ENCODE peak calls at places on chromosomes 11 and 22, in six cellular contexts. F, V, Y, J, R and O are unnamed samples.
A peak's percentile ranks its signal among the peaks of the same experiment; 100 is the strongest.

GRCh38 chr11:79046365-79046764 is 394.5 kb downstream of the TENM4 start:
- DNase-seq in F (no peak), V (no peak), Y (no peak), J (no peak), R (no peak), O (no peak)

GRCh38 chr22:38730411-38730871 is 24.7 kb downstream of the GTPBP1 start:
- DNase-seq in F (no peak), V (no peak), Y (no peak), J (no peak), R (no peak), O (no peak)

GRCh38 chr11:18733202-18733601 is 7.2 kb upstream of the IGSF22 start:
- DNase-seq in F (no peak), V (no peak), Y (no peak), J (no peak), R (no peak), O (no peak)

GRCh38 chr11:405976-406795 is 8.6 kb downstream of the SIGIRR start:
- DNase-seq in F (no peak), V (no peak), Y (no peak), J (no peak), R (no peak), O (no peak)

GRCh38 chr11:116281173-116282160 is 491.3 kb downstream of the BUD13 start:
- DNase-seq in F (no peak), V (no peak), Y (no peak), J (no peak), R (no peak), O (no peak)

GRCh38 chr22:45548991-45549736 is 46.5 kb downstream of the FBLN1 start:
- DNase-seq in F (no peak), V (no peak), Y (no peak), J (no peak), R (peak; percentile 88), O (no peak)

GRCh38 chr11:8022876-8023275 is 35.7 kb downstream of the EIF3F start:
- DNase-seq in F (no peak), V (no peak), Y (no peak), J (no peak), R (no peak), O (no peak)

GRCh38 chr22:36243996-36244395 is 4.7 kb upstream of the APOL2 start:
- DNase-seq in F (no peak), V (no peak), Y (no peak), J (no peak), R (no peak), O (peak; percentile 40)

GRCh38 chr11:60455531-60456042 is at the start of gene MS4A1:
- DNase-seq in F (no peak), V (no peak), Y (no peak), J (peak; percentile 31), R (no peak), O (no peak)

GRCh38 chr11:115527534-115528125 is 23.4 kb upstream of the CADM1 start:
- DNase-seq in F (no peak), V (no peak), Y (no peak), J (no peak), R (no peak), O (no peak)